ENCODE peak calls at places on chromosomes 7 and 10, in six cellular contexts. H is IMR-90; Z is ovary; N is upper lobe of right lung; V is effector memory CD4-positive, alpha-beta T cell; R is left ventricle myocardium inferior. S is an unnamed sample.

GRCh38 chr7:51847461-51848134 is 531.0 kb upstream of the COBL start:
- DNase-seq in H (no peak), Z (no peak), N (no peak), V (no peak), R (no peak), S (no peak)

GRCh38 chr10:69352569-69353264 is 64.0 kb downstream of the TACR2 start:
- DNase-seq in H (peak; percentile 80), Z (no peak), N (no peak), V (no peak), R (no peak), S (no peak)

GRCh38 chr7:115221484-115221883 is 299.6 kb downstream of the MDFIC start:
- DNase-seq in H (peak; percentile 54), Z (no peak), N (no peak), V (no peak), R (no peak), S (no peak)

GRCh38 chr7:44936322-44936721 is 42.5 kb downstream of the MYO1G start:
- DNase-seq in H (no peak), Z (no peak), N (no peak), V (no peak), R (no peak), S (no peak)

GRCh38 chr10:30359373-30360206 is 10.5 kb upstream of the MTPAP start:
- DNase-seq in H (peak; percentile 43), Z (no peak), N (no peak), V (no peak), R (peak; percentile 41), S (peak; percentile 40)

GRCh38 chr10:1549591-1550290 is 187.6 kb downstream of the ADARB2 start:
- DNase-seq in H (no peak), Z (no peak), N (peak; percentile 36), V (no peak), R (no peak), S (no peak)

GRCh38 chr7:20104696-20105095 is 112.5 kb downstream of the MACC1 start:
- DNase-seq in H (no peak), Z (no peak), N (no peak), V (no peak), R (no peak), S (no peak)

GRCh38 chr7:32591938-32592337 is 96.6 kb downstream of the AVL9 start:
- DNase-seq in H (no peak), Z (no peak), N (no peak), V (no peak), R (no peak), S (no peak)

GRCh38 chr7:93160410-93160809 is 12.2 kb upstream of the SAMD9L start:
- DNase-seq in H (peak; percentile 30), Z (no peak), N (no peak), V (no peak), R (no peak), S (no peak)

GRCh38 chr7:91242097-91242846 is 22.0 kb upstream of the FZD1 start:
- DNase-seq in H (peak; percentile 66), Z (no peak), N (no peak), V (no peak), R (no peak), S (no peak)

GRCh38 chr7:102287465-102288146 is 938 bp downstream of the SH2B2 start:
- DNase-seq in H (no peak), Z (no peak), N (peak; percentile 76), V (no peak), R (no peak), S (peak; percentile 28)

GRCh38 chr7:119959811-119960210 is 313.2 kb upstream of the KCND2 start:
- DNase-seq in H (peak; percentile 75), Z (no peak), N (no peak), V (no peak), R (no peak), S (no peak)

GRCh38 chr7:102064361-102065025 is 222.2 kb upstream of the SH2B2 start:
- DNase-seq in H (peak; percentile 26), Z (no peak), N (peak; percentile 66), V (no peak), R (peak; percentile 52), S (peak; percentile 31)

GRCh38 chr7:116579835-116580234 is 55.0 kb downstream of the CAV1 start:
- DNase-seq in H (no peak), Z (no peak), N (no peak), V (no peak), R (no peak), S (no peak)

GRCh38 chr10:59967079-59967478 is 60.7 kb upstream of the CCDC6 start:
- DNase-seq in H (no peak), Z (no peak), N (no peak), V (no peak), R (no peak), S (no peak)

GRCh38 chr7:117458977-117459583 is 20.7 kb upstream of the CFTR start:
- DNase-seq in H (peak; percentile 44), Z (no peak), N (no peak), V (no peak), R (no peak), S (no peak)

GRCh38 chr10:119396709-119397071 is 145.8 kb downstream of the RGS10 start:
- DNase-seq in H (no peak), Z (no peak), N (no peak), V (no peak), R (no peak), S (no peak)
- H3K4me1 ChIP-seq in H (peaks cover 26% of the 10 kb centered on the region), Z (peaks cover 10% of the 10 kb centered on the region), N (peaks cover 29% of the 10 kb centered on the region), V (no peaks in the 10 kb centered on the region), R (peaks cover 78% of the 10 kb centered on the region), S (peaks cover 13% of the 10 kb centered on the region)

DNA sequence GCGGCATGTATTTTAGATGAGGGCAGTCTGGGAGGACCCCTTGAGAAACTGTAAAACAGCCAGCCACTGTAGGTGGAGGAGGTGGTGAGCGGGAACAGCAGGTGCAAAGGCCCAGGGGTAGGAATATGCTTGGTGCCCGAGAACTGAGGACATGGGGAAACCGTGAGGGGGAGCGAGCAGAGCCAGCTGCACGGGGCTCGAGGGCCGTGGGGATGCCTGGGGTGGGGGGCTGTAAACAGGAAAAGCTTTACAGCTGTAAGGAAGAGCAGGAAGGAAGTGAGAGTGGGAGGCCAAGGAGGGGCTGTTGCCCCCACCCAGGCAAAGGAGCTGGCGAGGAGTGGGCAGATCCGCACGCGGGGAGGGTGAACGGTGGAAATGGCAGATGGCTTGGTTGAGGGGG is 34.3 kb downstream of the ZMIZ1 start:
- DNase-seq in H (no peak), Z (no peak), N (no peak), V (no peak), R (no peak), S (no peak)
- H3K4me1 ChIP-seq in H (peaks cover 70% of the 10 kb centered on the region), Z (peaks cover 65% of the 10 kb centered on the region), N (peaks cover 80% of the 10 kb centered on the region), V (peaks cover 26% of the 10 kb centered on the region), R (peaks cover 100% of the 10 kb centered on the region), S (peaks cover 99% of the 10 kb centered on the region)

DNA sequence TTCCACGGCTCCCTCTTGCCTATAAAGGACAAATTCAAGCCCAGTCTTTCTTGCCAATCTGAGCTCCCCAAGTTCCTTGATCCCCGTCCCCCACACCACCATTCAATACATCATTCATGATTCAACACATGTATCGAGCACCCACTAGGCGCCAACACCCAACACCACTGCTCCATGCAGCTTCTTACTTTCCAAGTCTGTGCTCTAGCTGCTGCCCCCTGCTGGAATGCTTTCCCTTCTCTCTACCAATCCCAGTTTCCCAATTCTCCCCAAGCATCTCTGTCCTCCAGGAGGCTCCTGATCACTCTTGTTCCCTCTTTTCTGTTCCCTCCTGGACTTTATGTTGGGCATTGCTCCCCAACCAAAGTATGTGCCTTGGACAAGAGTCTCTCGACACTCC is 172.6 kb downstream of the NEURL1 start:
- DNase-seq in H (peak; percentile 31), Z (no peak), N (no peak), V (no peak), R (no peak), S (no peak)
- H3K4me1 ChIP-seq in H (peaks cover 25% of the 10 kb centered on the region), Z (peaks cover 25% of the 10 kb centered on the region), N (peaks cover 34% of the 10 kb centered on the region), V (peaks cover 15% of the 10 kb centered on the region), R (peaks cover 89% of the 10 kb centered on the region), S (peaks cover 83% of the 10 kb centered on the region)

GRCh38 chr7:23712368-23713284 is 2.6 kb downstream of the STK31 start:
- DNase-seq in H (peak; percentile 78), Z (no peak), N (no peak), V (no peak), R (no peak), S (no peak)
- H3K4me1 ChIP-seq in H (peaks cover 2% of the 10 kb centered on the region), Z (no peaks in the 10 kb centered on the region), N (no peaks in the 10 kb centered on the region), V (no peaks in the 10 kb centered on the region), R (no peaks in the 10 kb centered on the region), S (no peaks in the 10 kb centered on the region)

DNA sequence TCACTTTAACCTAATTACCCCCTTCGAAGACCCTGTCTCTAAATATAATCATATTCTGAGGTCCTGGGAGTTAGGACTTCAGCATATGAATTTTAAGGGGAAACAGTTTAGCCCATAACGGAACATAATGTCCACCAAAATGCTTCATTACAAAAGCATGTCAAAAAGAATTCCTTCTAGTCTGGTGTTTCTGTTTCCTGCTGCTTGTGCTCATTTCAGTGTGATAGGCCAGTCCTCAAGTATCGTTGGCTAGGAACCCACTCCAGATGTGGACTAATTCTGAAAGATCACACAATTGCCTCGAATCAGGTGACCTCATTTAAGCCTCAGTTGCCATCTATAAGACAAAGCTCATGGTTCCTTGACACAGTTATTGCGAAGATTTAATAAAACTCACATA is 29.6 kb downstream of the INPP5F start:
- DNase-seq in H (peak; percentile 45), Z (no peak), N (no peak), V (no peak), R (no peak), S (no peak)
- H3K4me1 ChIP-seq in H (peaks cover 10% of the 10 kb centered on the region), Z (no peaks in the 10 kb centered on the region), N (peaks cover 3% of the 10 kb centered on the region), V (no peaks in the 10 kb centered on the region), R (peaks cover 10% of the 10 kb centered on the region), S (peaks cover under 1% of the 10 kb centered on the region)

GRCh38 chr7:106071356-106071998 is 40.6 kb downstream of the SYPL1 start:
- DNase-seq in H (no peak), Z (no peak), N (peak; percentile 70), V (no peak), R (no peak), S (no peak)

GRCh38 chr7:106074257-106074656 is 37.9 kb downstream of the SYPL1 start:
- DNase-seq in H (no peak), Z (no peak), N (no peak), V (no peak), R (no peak), S (no peak)

GRCh38 chr7:106073701-106074100 is 38.4 kb downstream of the SYPL1 start:
- DNase-seq in H (no peak), Z (no peak), N (no peak), V (no peak), R (no peak), S (no peak)

GRCh38 chr7:106071999-106072714 is 40.0 kb downstream of the SYPL1 start:
- DNase-seq in H (no peak), Z (no peak), N (no peak), V (no peak), R (no peak), S (peak; percentile 73)

DNA sequence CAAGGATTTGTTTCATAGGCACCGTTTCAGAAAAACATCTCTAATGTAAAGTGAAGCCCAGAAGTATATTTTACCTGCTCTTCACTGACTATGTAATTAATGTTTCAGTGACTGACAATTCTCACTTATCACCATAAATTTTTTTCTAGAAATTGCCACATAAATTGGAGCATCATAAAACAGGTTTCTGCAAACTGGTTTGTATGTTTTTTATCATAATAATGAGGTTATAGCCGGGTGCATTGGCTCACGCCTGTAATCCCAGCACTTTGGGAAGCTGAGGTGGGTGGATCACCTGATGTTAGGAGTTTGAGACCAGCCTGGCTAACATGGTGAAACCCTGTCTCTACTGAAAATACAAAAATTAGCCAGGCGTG is 39.4 kb downstream of the SYPL1 start:
- DNase-seq in H (no peak), Z (no peak), N (no peak), V (no peak), R (no peak), S (no peak)
- H3K4me1 ChIP-seq in H (no peaks in the 10 kb centered on the region), Z (no peaks in the 10 kb centered on the region), N (peaks cover 42% of the 10 kb centered on the region), V (peaks cover 22% of the 10 kb centered on the region), R (peaks cover 86% of the 10 kb centered on the region), S (peaks cover 63% of the 10 kb centered on the region)